ENCODE peak calls at places on chromosomes 5 and 9, in four cellular contexts. Z, P, U and O are unnamed samples. For H3K36me3, the result is how much of the 10 kb centered on the place peaks cover.

GRCh38 chr5:79840085-79840990 is 150.7 kb downstream of the CMYA5 start:
- DNase-seq in P (no peak), Z (no peak), U (no peak), O (no peak)

GRCh38 chr5:176754376-176754942 is 55.9 kb upstream of the UNC5A start:
- DNase-seq in Z (no peak), U (no peak), P (no peak), O (no peak)

GRCh38 chr9:5532790-5533189 is 22.5 kb downstream of the PDCD1LG2 start:
- DNase-seq in U (no peak), Z (no peak), P (no peak), O (no peak)

GRCh38 chr9:15724006-15724405 is 171.2 kb downstream of the CCDC171 start:
- DNase-seq in P (no peak), Z (no peak), U (no peak), O (no peak)

GRCh38 chr9:17706347-17706746 is 127.5 kb downstream of the SH3GL2 start:
- DNase-seq in Z (no peak), U (no peak), P (no peak), O (no peak)

GRCh38 chr5:16894236-16895057 is 41.6 kb downstream of the MYO10 start:
- DNase-seq in U (peak), Z (no peak), P (no peak), O (no peak)

GRCh38 chr9:86324308-86324707 is 29.9 kb downstream of the TUT7 start:
- DNase-seq in Z (no peak), U (peak), P (no peak), O (no peak)

GRCh38 chr5:97778451-97778850 is 595.4 kb upstream of the RIOK2 start:
- DNase-seq in Z (no peak), U (no peak), P (no peak), O (no peak)

GRCh38 chr5:50786073-50786472 is 119.6 kb downstream of the PARP8 start:
- DNase-seq in U (no peak), Z (no peak), P (no peak), O (no peak)

GRCh38 chr5:171426680-171427079 is 7.2 kb downstream of the FGF18 start:
- DNase-seq in P (no peak), U (no peak), Z (no peak), O (no peak)

GRCh38 chr5:122726990-122727616 is 47.8 kb upstream of the SNX2 start:
- DNase-seq in U (no peak), P (no peak), Z (no peak), O (no peak)

GRCh38 chr9:89592963-89593775 is 11.6 kb upstream of the GADD45G start:
- DNase-seq in Z (no peak), U (peak), P (no peak), O (no peak)

GRCh38 chr5:5356765-5357164 is 65.7 kb upstream of the ICE1 start:
- DNase-seq in Z (no peak), P (no peak), U (no peak), O (no peak)

GRCh38 chr5:76065258-76065657 is 17.9 kb upstream of the SV2C start:
- DNase-seq in Z (no peak), P (no peak), U (no peak), O (no peak)

GRCh38 chr9:8604201-8604600 is 804.6 kb upstream of the DMAC1 start:
- DNase-seq in Z (no peak), P (no peak), U (no peak), O (no peak)

GRCh38 chr5:168793844-168794837 is 215.0 kb upstream of the PANK3 start:
- DNase-seq in P (no peak), Z (no peak), U (peak), O (no peak)

GRCh38 chr9:36560813-36561212 is 11.9 kb upstream of the MELK start:
- DNase-seq in Z (no peak), P (no peak), U (peak), O (no peak)

GRCh38 chr5:172035039-172035438 is 28.6 kb upstream of the FBXW11 start:
- DNase-seq in Z (no peak), U (no peak), P (no peak), O (no peak)

GRCh38 chr9:6968271-6968670 is 210.5 kb downstream of the KDM4C start:
- DNase-seq in P (no peak), U (no peak), Z (no peak), O (no peak)

GRCh38 chr5:61044545-61044944 is 99.5 kb downstream of the NDUFAF2 start:
- DNase-seq in Z (no peak), U (no peak), P (no peak), O (no peak)

GRCh38 chr9:132211570-132211969 is 49.7 kb downstream of the NTNG2 start:
- DNase-seq in P (no peak), Z (no peak), U (no peak), O (no peak)

GRCh38 chr9:126534431-126535186 is 79.1 kb upstream of the LMX1B start:
- DNase-seq in U (peak), Z (no peak), P (no peak), O (no peak)

DNA sequence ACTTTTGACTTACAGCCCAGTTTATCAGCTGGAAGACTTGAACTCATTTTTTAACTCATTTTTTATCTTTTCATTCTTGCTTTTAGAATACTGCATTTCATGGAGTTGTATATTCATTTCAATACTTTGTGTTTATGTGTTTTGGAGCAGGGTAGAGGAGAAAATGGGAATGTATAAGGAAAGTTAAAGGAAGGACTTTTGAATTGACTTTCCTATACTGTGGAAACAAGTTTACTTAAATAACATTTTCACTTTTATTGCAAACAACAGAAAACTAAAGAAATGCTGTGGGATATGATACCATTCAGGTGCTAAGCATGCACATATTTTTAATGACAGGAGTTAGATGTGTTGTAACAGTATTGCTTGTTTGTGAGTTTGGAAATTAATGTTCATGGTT is 11.7 kb downstream of the NIPBL start:
- DNase-seq in U (no peak), Z (no peak), P (no peak), O (no peak)
- H3K4me3 ChIP-seq in U (no peak), Z (no peak), P (no peak), O (no peak)

DNA sequence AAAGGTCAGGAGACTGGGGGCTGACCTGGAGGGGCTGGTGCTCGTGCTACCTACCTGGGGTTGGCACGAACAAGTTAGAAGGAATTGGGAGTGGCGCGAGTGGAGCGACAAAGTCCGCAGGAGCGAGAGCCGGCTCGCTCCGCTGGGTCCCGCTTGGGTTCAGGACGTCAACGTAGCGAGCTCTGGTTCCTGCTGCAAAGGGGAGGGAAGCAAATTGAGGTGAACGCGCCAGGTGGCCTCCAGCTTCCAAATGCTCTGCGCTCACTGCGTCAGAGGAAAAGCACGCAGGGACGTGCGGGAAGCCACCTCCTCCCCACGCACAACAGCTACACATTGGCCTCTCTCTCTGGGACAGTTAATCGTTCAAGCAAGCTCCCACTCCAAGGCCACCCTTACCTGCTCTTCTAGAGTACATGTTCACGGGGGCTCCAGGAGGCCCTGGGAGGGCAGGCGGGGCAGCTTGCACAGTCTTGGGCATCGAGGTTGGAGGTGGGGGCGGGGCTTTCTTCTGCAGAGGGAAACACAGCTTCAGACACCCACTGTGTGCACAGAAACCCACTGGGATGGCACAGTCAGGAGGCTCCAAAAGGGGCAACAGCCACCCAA is 7.6 kb upstream of the INPP5E start:
- DNase-seq in U (no peak), P (no peak), Z (no peak), O (no peak)
- H3K36me3 ChIP-seq in U (under half), P (half or more), Z (half or more), O (half or more)

DNA sequence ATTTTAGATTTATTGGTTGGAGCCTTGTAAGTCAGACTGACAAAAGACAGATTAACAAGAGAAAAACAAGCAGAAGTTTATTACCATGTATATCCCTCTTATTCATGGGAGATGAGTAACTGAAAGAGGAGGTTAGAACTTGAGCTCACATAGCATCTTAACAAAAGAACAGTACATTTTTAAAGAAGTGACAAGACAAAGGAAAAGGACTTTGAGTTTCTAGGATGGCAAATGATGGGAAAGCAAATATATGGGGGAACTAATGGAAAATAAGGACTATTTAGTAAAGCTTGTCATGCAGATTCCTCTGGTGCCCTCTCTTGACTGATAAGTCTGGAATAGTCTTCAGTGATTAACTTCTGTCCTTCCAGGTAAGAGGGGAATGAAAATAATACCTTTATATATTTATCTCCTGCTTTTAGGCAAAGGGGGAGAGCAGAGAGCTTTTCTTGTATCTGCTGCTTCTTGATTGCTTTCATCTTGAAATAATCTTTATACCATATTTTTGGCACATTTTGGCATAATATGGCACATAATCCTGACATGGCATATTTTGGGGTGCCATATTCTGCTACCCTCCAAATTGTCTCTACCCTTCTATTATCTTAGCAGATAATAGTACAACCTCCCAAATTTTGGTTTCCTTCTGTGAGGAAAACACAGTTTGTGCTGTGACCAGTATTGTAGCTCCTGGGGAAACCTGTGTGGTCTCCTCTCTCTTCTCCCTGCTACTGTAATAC is 206.8 kb downstream of the TMC1 start:
- DNase-seq in P (no peak), U (no peak), Z (no peak), O (no peak)
- H3K4me3 ChIP-seq in P (no peak), U (no peak), Z (no peak), O (no peak)

GRCh38 chr5:136164226-136164625 is 28.7 kb downstream of the SMIM32 start:
- DNase-seq in Z (no peak), U (no peak), P (no peak), O (no peak)

GRCh38 chr5:136162001-136162400 is 29.4 kb downstream of the SMAD5 start:
- DNase-seq in U (no peak), P (no peak), Z (no peak), O (no peak)

GRCh38 chr5:136169218-136169617 is 23.7 kb downstream of the SMIM32 start:
- DNase-seq in Z (no peak), U (no peak), P (no peak), O (no peak)

DNA sequence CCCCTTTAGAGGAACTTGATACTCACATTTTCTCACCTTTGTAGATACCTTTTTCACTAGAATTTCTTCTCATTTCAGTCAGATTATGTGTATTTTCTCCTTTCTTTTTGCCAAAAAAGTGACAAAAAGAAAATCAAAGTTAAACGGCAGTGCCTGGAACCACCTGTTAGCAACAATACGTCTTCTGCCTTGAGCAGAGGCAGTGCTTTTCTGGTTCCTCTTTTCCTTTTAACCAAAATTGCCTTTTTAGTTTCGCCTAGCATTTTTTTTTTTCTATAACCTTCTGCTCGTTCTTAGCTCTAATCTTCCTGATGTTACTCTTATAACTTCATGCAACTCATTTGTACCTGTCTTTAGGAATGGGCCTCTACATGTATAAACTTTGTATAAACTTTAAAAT is 26.1 kb downstream of the SMIM32 start:
- DNase-seq in P (no peak), Z (no peak), U (no peak), O (no peak)
- H3K36me3 ChIP-seq in P (under half), Z (under half), U (under half), O (under half)

GRCh38 chr5:14146725-14147124 is 3.6 kb downstream of the TRIO start:
- DNase-seq in P (no peak), U (no peak), Z (no peak), O (no peak)
- H3K4me3 ChIP-seq in P (peak), U (no peak), Z (peak), O (no peak)

GRCh38 chr9:114336699-114337395 is 7.2 kb downstream of the ORM2 start:
- DNase-seq in U (no peak), P (no peak), Z (no peak), O (no peak)

GRCh38 chr9:114341152-114341830 is 11.6 kb downstream of the ORM2 start:
- DNase-seq in Z (no peak), U (no peak), P (no peak), O (no peak)

GRCh38 chr9:114341991-114342390 is 12.3 kb downstream of the ORM2 start:
- DNase-seq in Z (no peak), P (no peak), U (no peak), O (no peak)

GRCh38 chr9:114338187-114338586 is 8.5 kb downstream of the ORM2 start:
- DNase-seq in P (no peak), Z (no peak), U (no peak), O (no peak)

DNA sequence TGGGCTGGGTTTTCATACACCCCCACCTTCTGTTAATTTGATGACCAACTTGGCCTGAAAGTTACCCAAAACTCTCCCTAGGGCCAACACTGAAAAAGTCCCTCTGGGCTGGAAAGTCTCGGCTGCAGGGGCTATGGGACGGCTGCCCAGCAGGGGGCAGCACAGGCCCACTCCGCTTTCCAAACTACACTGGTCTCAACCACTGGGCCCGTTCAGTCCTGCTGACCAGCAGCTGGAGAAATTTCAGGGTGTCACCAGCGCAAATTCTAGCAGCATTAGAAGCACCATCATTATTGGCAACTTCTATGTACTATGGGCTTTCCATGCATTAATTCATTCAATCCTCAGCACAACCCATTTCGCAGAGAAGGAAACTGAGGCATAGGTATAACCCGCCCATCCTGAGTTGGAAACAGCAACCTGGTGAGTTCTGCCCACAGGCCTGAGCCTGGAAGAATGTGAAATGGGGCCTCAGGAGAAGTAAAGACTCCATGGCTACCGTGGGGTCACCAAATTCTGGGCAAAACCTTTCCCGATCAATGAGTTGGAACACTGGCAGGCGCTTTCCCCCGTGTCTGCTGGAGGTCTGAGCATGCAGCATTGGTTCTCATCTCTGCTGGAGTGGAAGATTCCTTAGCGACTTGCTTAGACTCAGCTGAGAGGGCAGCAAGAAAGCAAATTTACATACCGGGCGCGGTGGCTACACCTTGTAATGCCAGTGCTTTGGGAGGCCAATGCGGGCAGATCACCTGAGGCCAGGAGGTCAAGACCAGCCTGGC is 9.7 kb downstream of the ORM2 start:
- DNase-seq in U (peak), Z (peak), P (no peak), O (no peak)
- H3K36me3 ChIP-seq in U (under half), Z (under half), P (half or more), O (under half)

GRCh38 chr5:150469718-150470470 is 20.4 kb upstream of the RPS14 start:
- DNase-seq in Z (no peak), U (peak), P (no peak), O (no peak)
- H3K4me3 ChIP-seq in Z (no peak), U (no peak), P (no peak), O (no peak)

DNA sequence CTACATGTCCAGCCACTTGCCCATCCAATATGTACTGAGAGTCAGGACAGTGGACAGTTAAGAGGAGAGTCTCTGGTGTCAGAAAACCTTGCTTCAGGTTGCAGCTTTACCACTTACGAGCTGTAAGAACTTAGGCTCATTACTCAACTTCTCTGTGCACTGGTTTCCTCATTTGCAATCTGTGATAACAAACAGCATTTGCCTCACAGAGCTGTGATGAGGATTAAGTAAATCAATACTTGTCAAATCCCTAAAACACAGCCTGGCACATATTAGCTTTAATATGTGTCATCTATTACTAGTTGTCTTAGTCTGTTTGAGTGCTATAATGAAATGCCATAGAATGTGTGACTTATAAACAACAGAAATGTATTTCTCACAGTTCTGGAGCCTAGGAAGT is 8.5 kb downstream of the GOLGA1 start:
- DNase-seq in Z (no peak), P (no peak), U (no peak), O (no peak)
- H3K36me3 ChIP-seq in Z (half or more), P (under half), U (under half), O (under half)

GRCh38 chr9:133239533-133240090 is 30.6 kb upstream of the OBP2B start:
- DNase-seq in P (no peak), U (no peak), Z (no peak), O (no peak)

GRCh38 chr9:133238851-133239532 is 29.9 kb upstream of the OBP2B start:
- DNase-seq in U (peak), P (no peak), Z (peak), O (peak)

GRCh38 chr9:133236291-133237071 is 27.4 kb upstream of the OBP2B start:
- DNase-seq in Z (no peak), P (no peak), U (no peak), O (no peak)

GRCh38 chr9:133237271-133237731 is 28.3 kb upstream of the OBP2B start:
- DNase-seq in P (no peak), Z (no peak), U (peak), O (peak)

DNA sequence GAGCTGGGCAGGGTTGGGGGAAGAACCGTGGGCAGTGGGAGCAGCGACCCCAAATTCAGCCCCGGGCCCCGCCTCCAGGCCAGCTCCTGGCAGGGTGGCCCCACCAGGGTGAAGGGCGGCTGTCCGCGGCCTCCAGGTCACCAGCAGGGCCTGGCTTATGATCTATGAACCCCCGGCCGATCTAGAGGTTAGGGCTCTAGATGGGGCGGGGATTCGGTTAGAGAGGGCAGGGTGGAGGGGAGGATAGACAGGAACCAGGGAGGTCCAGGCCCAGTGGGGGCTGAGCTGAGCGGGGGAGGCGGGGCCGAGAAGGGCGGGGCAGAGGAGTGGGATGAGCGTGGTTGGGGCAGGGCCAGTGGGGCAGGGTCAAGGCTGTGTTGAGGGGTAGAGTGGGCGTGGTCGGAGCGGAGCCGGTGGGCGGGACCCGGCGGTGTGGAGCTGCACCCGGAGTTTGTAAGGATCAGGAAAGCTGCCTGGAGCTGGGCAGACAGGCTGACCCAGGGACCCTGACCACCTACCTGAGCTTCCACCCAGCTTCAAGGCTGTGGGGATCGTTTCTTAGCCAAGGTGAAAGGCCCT is 29.3 kb upstream of the OBP2B start:
- DNase-seq in U (peak), P (no peak), Z (peak), O (peak)
- H3K4me3 ChIP-seq in U (peak), P (peak), Z (peak), O (no peak)

GRCh38 chr9:121316378-121316777 is 48.4 kb downstream of the GSN start:
- DNase-seq in P (no peak), Z (no peak), U (no peak), O (no peak)
- H3K36me3 ChIP-seq in P (half or more), Z (half or more), U (under half), O (under half)